ENCODE peak calls at places on chromosomes 6 and 20, in six cellular contexts. I, S, Z, M, B and Y are unnamed samples.

GRCh38 chr6:156767603-156768467 is 9.3 kb upstream of the ARID1B start:
- DNase-seq in I (peak), S (no peak), Z (no peak), M (no peak), B (peak), Y (no peak)

GRCh38 chr6:26271640-26272090 is 93.3 kb upstream of the BTN3A2 start:
- DNase-seq in I (no peak), S (no peak), Z (no peak), M (no peak), B (no peak), Y (no peak)

GRCh38 chr6:125781307-125781868 is 9.4 kb upstream of the NCOA7 start:
- DNase-seq in I (no peak), S (no peak), Z (peak), M (peak), B (no peak), Y (peak)

GRCh38 chr6:125793863-125794262 is 3.1 kb downstream of the NCOA7 start:
- DNase-seq in I (no peak), S (no peak), Z (no peak), M (no peak), B (no peak), Y (no peak)

GRCh38 chr20:5621305-5621704 is 128.9 kb upstream of the SHLD1 start:
- DNase-seq in I (no peak), S (no peak), Z (no peak), M (no peak), B (no peak), Y (no peak)

GRCh38 chr6:88378639-88379038 is 212.5 kb upstream of the CNR1 start:
- DNase-seq in I (no peak), S (no peak), Z (no peak), M (no peak), B (no peak), Y (no peak)

GRCh38 chr6:81262656-81263055 is 489.8 kb downstream of the TENT5A start:
- DNase-seq in I (no peak), S (no peak), Z (no peak), M (no peak), B (no peak), Y (no peak)

GRCh38 chr6:53239526-53239925 is 90.9 kb upstream of the GCM1 start:
- DNase-seq in I (no peak), S (no peak), Z (no peak), M (no peak), B (no peak), Y (no peak)

GRCh38 chr20:51902933-51903332 is 100.6 kb upstream of the SALL4 start:
- DNase-seq in I (no peak), S (no peak), Z (no peak), M (no peak), B (no peak), Y (no peak)

GRCh38 chr6:41723178-41723935 is 12.1 kb downstream of the TFEB start:
- DNase-seq in I (peak), S (no peak), Z (no peak), M (no peak), B (peak), Y (no peak)

GRCh38 chr6:158830736-158831135 is 11.6 kb upstream of the EZR start:
- DNase-seq in I (no peak), S (no peak), Z (no peak), M (no peak), B (no peak), Y (no peak)

GRCh38 chr6:108417027-108417426 is 122.2 kb downstream of the AFG1L start:
- DNase-seq in I (no peak), S (no peak), Z (no peak), M (no peak), B (no peak), Y (no peak)

GRCh38 chr6:142760152-142760551 is 184.8 kb downstream of the HIVEP2 start:
- DNase-seq in I (no peak), S (no peak), Z (no peak), M (no peak), B (peak), Y (no peak)

GRCh38 chr6:3190779-3191178 is 33.4 kb upstream of the TUBB2A start:
- DNase-seq in I (no peak), S (no peak), Z (no peak), M (no peak), B (no peak), Y (no peak)